ENCODE peak calls at places on chromosomes 16 and 17, in ten cellular contexts. One of them, this sample, is unnamed.

GRCh38 chr16:56657555-56658430 is at the start of gene MT1F:
- DNase-seq in HCT116: peak; percentile 83
- DNase-seq in esophagus muscularis mucosa: no peak
- DNase-seq in HepG2: peak; percentile 85
- DNase-seq in transverse colon: peak; percentile 96
- DNase-seq in breast epithelium: peak; percentile 95
- DNase-seq in stomach: peak; percentile 98
- DNase-seq in prostate gland: peak; percentile 96
- DNase-seq in endothelial cell of umbilical vein: peak; percentile 35
- DNase-seq in H1: peak; percentile 86
- DNase-seq in this sample: peak; percentile 91

GRCh38 chr17:2412561-2413021 is 11.7 kb upstream of the MNT start:
- DNase-seq in HCT116: no peak
- DNase-seq in esophagus muscularis mucosa: no peak
- DNase-seq in HepG2: no peak
- DNase-seq in transverse colon: no peak
- DNase-seq in breast epithelium: no peak
- DNase-seq in stomach: no peak
- DNase-seq in prostate gland: no peak
- DNase-seq in endothelial cell of umbilical vein: peak; percentile 39
- DNase-seq in H1: peak; percentile 57
- DNase-seq in this sample: no peak

GRCh38 chr17:9004132-9004960 is 17.0 kb upstream of the NTN1 start:
- DNase-seq in HCT116: no peak
- DNase-seq in esophagus muscularis mucosa: no peak
- DNase-seq in HepG2: no peak
- DNase-seq in transverse colon: no peak
- DNase-seq in breast epithelium: no peak
- DNase-seq in stomach: no peak
- DNase-seq in prostate gland: no peak
- DNase-seq in endothelial cell of umbilical vein: no peak
- DNase-seq in H1: peak; percentile 77
- DNase-seq in this sample: no peak

GRCh38 chr16:80986557-80986956 is 20.1 kb downstream of the CMC2 start:
- DNase-seq in HCT116: no peak
- DNase-seq in esophagus muscularis mucosa: no peak
- DNase-seq in HepG2: no peak
- DNase-seq in transverse colon: no peak
- DNase-seq in breast epithelium: no peak
- DNase-seq in stomach: no peak
- DNase-seq in prostate gland: no peak
- DNase-seq in endothelial cell of umbilical vein: no peak
- DNase-seq in H1: no peak
- DNase-seq in this sample: no peak

GRCh38 chr17:48910370-48910769 is 2.2 kb downstream of the UBE2Z start:
- DNase-seq in HCT116: no peak
- DNase-seq in esophagus muscularis mucosa: no peak
- DNase-seq in HepG2: peak; percentile 53
- DNase-seq in transverse colon: no peak
- DNase-seq in breast epithelium: no peak
- DNase-seq in stomach: no peak
- DNase-seq in prostate gland: no peak
- DNase-seq in endothelial cell of umbilical vein: no peak
- DNase-seq in H1: no peak
- DNase-seq in this sample: no peak

GRCh38 chr17:44707755-44708400 is 587 bp upstream of the DBF4B start:
- DNase-seq in HCT116: no peak
- DNase-seq in esophagus muscularis mucosa: no peak
- DNase-seq in HepG2: no peak
- DNase-seq in transverse colon: no peak
- DNase-seq in breast epithelium: no peak
- DNase-seq in stomach: no peak
- DNase-seq in prostate gland: no peak
- DNase-seq in endothelial cell of umbilical vein: no peak
- DNase-seq in H1: no peak
- DNase-seq in this sample: no peak

GRCh38 chr17:60766778-60767190 is 89.1 kb downstream of the BCAS3 start:
- DNase-seq in HCT116: no peak
- DNase-seq in esophagus muscularis mucosa: no peak
- DNase-seq in HepG2: peak; percentile 64
- DNase-seq in transverse colon: no peak
- DNase-seq in breast epithelium: no peak
- DNase-seq in stomach: no peak
- DNase-seq in prostate gland: no peak
- DNase-seq in endothelial cell of umbilical vein: no peak
- DNase-seq in H1: no peak
- DNase-seq in this sample: no peak

GRCh38 chr16:84895016-84895415 is 75.2 kb downstream of the CRISPLD2 start:
- DNase-seq in HCT116: no peak
- DNase-seq in esophagus muscularis mucosa: no peak
- DNase-seq in HepG2: no peak
- DNase-seq in transverse colon: no peak
- DNase-seq in breast epithelium: no peak
- DNase-seq in stomach: no peak
- DNase-seq in prostate gland: no peak
- DNase-seq in endothelial cell of umbilical vein: no peak
- DNase-seq in H1: no peak
- DNase-seq in this sample: no peak

GRCh38 chr17:78374631-78375274 is 3.7 kb upstream of the PGS1 start:
- DNase-seq in HCT116: no peak
- DNase-seq in esophagus muscularis mucosa: no peak
- DNase-seq in HepG2: no peak
- DNase-seq in transverse colon: no peak
- DNase-seq in breast epithelium: no peak
- DNase-seq in stomach: no peak
- DNase-seq in prostate gland: no peak
- DNase-seq in endothelial cell of umbilical vein: peak; percentile 95
- DNase-seq in H1: peak; percentile 73
- DNase-seq in this sample: no peak

GRCh38 chr17:78376161-78376560 is 2.3 kb upstream of the PGS1 start:
- DNase-seq in HCT116: no peak
- DNase-seq in esophagus muscularis mucosa: no peak
- DNase-seq in HepG2: no peak
- DNase-seq in transverse colon: no peak
- DNase-seq in breast epithelium: no peak
- DNase-seq in stomach: no peak
- DNase-seq in prostate gland: no peak
- DNase-seq in endothelial cell of umbilical vein: no peak
- DNase-seq in H1: no peak
- DNase-seq in this sample: no peak

GRCh38 chr17:78374189-78374588 is 4.3 kb upstream of the PGS1 start:
- DNase-seq in HCT116: no peak
- DNase-seq in esophagus muscularis mucosa: no peak
- DNase-seq in HepG2: no peak
- DNase-seq in transverse colon: no peak
- DNase-seq in breast epithelium: no peak
- DNase-seq in stomach: no peak
- DNase-seq in prostate gland: no peak
- DNase-seq in endothelial cell of umbilical vein: no peak
- DNase-seq in H1: no peak
- DNase-seq in this sample: no peak

GRCh38 chr17:78377858-78378224 is 608 bp upstream of the PGS1 start:
- DNase-seq in HCT116: no peak
- DNase-seq in esophagus muscularis mucosa: no peak
- DNase-seq in HepG2: no peak
- DNase-seq in transverse colon: no peak
- DNase-seq in breast epithelium: no peak
- DNase-seq in stomach: no peak
- DNase-seq in prostate gland: no peak
- DNase-seq in endothelial cell of umbilical vein: no peak
- DNase-seq in H1: no peak
- DNase-seq in this sample: peak; percentile 75

DNA sequence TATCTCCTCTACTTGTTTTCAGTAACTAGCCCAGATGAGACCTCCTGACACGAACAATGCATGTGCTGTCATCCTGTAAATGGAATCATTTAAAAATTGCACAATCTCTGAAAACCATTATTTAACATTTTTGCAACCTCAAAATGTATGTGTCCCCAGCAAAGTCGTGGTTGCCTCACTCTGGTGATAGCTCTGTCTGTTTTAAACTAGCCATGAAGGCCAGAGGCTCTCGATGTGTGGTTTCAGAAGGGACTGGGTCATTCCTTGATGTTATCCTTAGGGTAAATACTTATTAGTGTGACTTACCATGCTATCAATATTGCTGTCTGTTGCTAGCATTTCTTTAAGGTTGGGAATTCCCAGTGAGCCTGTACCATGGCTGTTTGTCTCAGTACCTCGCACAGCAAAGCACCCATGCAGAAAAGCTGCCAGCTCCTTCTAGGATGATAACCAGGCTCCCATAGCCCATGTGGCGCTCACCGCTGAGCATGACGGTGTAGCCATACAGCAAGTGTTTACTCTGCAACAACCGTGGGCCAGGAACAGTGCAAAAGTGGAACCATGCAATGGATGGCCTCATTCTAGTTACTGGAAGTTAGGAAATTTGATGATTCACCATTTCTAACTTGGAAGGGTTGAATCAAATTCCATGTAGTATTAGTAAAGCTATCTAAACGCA is 2.9 kb upstream of the PGS1 start:
- DNase-seq in HCT116: no peak
- DNase-seq in esophagus muscularis mucosa: no peak
- DNase-seq in HepG2: peak; percentile 89
- DNase-seq in transverse colon: no peak
- DNase-seq in breast epithelium: no peak
- DNase-seq in stomach: no peak
- DNase-seq in prostate gland: no peak
- DNase-seq in endothelial cell of umbilical vein: peak; percentile 73
- DNase-seq in H1: no peak
- DNase-seq in this sample: peak; percentile 84
- H3K4me3 ChIP-seq in HCT116: no peak overlapping the region
- H3K4me3 ChIP-seq in esophagus muscularis mucosa: no peak overlapping the region
- H3K4me3 ChIP-seq in HepG2: no peak overlapping the region
- H3K4me3 ChIP-seq in transverse colon: no peak overlapping the region
- H3K4me3 ChIP-seq in breast epithelium: no peak overlapping the region
- H3K4me3 ChIP-seq in stomach: no peak overlapping the region
- H3K4me3 ChIP-seq in prostate gland: no peak overlapping the region
- H3K4me3 ChIP-seq in endothelial cell of umbilical vein: no peak overlapping the region
- H3K4me3 ChIP-seq in H1: peak overlapping the region; percentile 36
- H3K4me3 ChIP-seq in this sample: no peak overlapping the region

GRCh38 chr17:31549121-31549524 is 157.6 kb downstream of the RAB11FIP4 start:
- DNase-seq in HCT116: no peak
- DNase-seq in esophagus muscularis mucosa: no peak
- DNase-seq in HepG2: peak; percentile 31
- DNase-seq in transverse colon: no peak
- DNase-seq in breast epithelium: no peak
- DNase-seq in stomach: no peak
- DNase-seq in prostate gland: no peak
- DNase-seq in endothelial cell of umbilical vein: peak; percentile 14
- DNase-seq in H1: no peak
- DNase-seq in this sample: no peak

GRCh38 chr17:31549525-31550388 is 158.3 kb downstream of the RAB11FIP4 start:
- DNase-seq in HCT116: peak; percentile 82
- DNase-seq in esophagus muscularis mucosa: peak; percentile 98
- DNase-seq in HepG2: peak; percentile 84
- DNase-seq in transverse colon: peak; percentile 95
- DNase-seq in breast epithelium: peak; percentile 88
- DNase-seq in stomach: peak; percentile 96
- DNase-seq in prostate gland: peak; percentile 91
- DNase-seq in endothelial cell of umbilical vein: peak; percentile 92
- DNase-seq in H1: peak; percentile 99
- DNase-seq in this sample: peak; percentile 96

GRCh38 chr17:31550389-31551056 is 159.0 kb downstream of the RAB11FIP4 start:
- DNase-seq in HCT116: no peak
- DNase-seq in esophagus muscularis mucosa: no peak
- DNase-seq in HepG2: no peak
- DNase-seq in transverse colon: no peak
- DNase-seq in breast epithelium: no peak
- DNase-seq in stomach: no peak
- DNase-seq in prostate gland: no peak
- DNase-seq in endothelial cell of umbilical vein: peak; percentile 28
- DNase-seq in H1: no peak
- DNase-seq in this sample: no peak

GRCh38 chr17:31554930-31555329 is 163.5 kb downstream of the RAB11FIP4 start:
- DNase-seq in HCT116: no peak
- DNase-seq in esophagus muscularis mucosa: no peak
- DNase-seq in HepG2: no peak
- DNase-seq in transverse colon: no peak
- DNase-seq in breast epithelium: no peak
- DNase-seq in stomach: no peak
- DNase-seq in prostate gland: no peak
- DNase-seq in endothelial cell of umbilical vein: no peak
- DNase-seq in H1: no peak
- DNase-seq in this sample: no peak

GRCh38 chr17:31552568-31552967 is 161.1 kb downstream of the RAB11FIP4 start:
- DNase-seq in HCT116: no peak
- DNase-seq in esophagus muscularis mucosa: no peak
- DNase-seq in HepG2: no peak
- DNase-seq in transverse colon: no peak
- DNase-seq in breast epithelium: no peak
- DNase-seq in stomach: no peak
- DNase-seq in prostate gland: no peak
- DNase-seq in endothelial cell of umbilical vein: no peak
- DNase-seq in H1: no peak
- DNase-seq in this sample: no peak
- TF ChIP-seq POLR2A in HCT116: no peak
- TF ChIP-seq POLR2A in esophagus muscularis mucosa: no peak
- TF ChIP-seq POLR2A in HepG2: no peak
- TF ChIP-seq POLR2A in transverse colon: no peak
- TF ChIP-seq POLR2A in breast epithelium: no peak
- TF ChIP-seq POLR2A in stomach: no peak
- TF ChIP-seq POLR2A in prostate gland: no peak
- TF ChIP-seq POLR2A in endothelial cell of umbilical vein: no peak
- TF ChIP-seq POLR2A in H1: no peak
- TF ChIP-seq POLR2A in this sample: no peak

DNA sequence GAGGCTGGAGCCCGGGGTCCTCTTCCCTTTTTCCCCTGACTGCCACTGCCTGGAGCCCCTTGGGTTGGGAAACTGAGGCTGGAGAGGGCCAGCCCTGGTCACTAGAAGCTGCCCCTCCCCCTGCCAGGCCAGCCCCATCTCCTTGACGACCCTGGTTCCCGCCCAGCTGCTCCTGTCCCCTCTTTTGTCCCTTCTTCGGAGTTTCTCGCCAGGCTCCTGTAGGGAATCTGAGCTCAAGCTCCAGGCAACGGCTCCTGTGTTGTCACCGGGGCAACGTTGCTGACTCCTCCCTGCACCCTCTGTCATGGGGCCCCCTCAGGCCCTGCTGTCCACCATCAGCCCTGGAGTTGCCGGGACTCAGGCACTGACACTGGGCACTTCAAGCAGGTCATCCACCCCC is 5.7 kb downstream of the LLGL1 start:
- DNase-seq in HCT116: no peak
- DNase-seq in esophagus muscularis mucosa: no peak
- DNase-seq in HepG2: no peak
- DNase-seq in transverse colon: no peak
- DNase-seq in breast epithelium: no peak
- DNase-seq in stomach: no peak
- DNase-seq in prostate gland: no peak
- DNase-seq in endothelial cell of umbilical vein: no peak
- DNase-seq in H1: no peak
- DNase-seq in this sample: no peak
- TF ChIP-seq POLR2AphosphoS5 in HCT116: no peak
- TF ChIP-seq POLR2AphosphoS5 in esophagus muscularis mucosa: no peak
- TF ChIP-seq POLR2AphosphoS5 in HepG2: no peak
- TF ChIP-seq POLR2AphosphoS5 in transverse colon: no peak
- TF ChIP-seq POLR2AphosphoS5 in breast epithelium: no peak
- TF ChIP-seq POLR2AphosphoS5 in stomach: no peak
- TF ChIP-seq POLR2AphosphoS5 in prostate gland: no peak
- TF ChIP-seq POLR2AphosphoS5 in endothelial cell of umbilical vein: no peak
- TF ChIP-seq POLR2AphosphoS5 in H1: no peak
- TF ChIP-seq POLR2AphosphoS5 in this sample: no peak

GRCh38 chr17:4485676-4486646 is 12.7 kb upstream of the SPNS2 start:
- DNase-seq in HCT116: no peak
- DNase-seq in esophagus muscularis mucosa: no peak
- DNase-seq in HepG2: no peak
- DNase-seq in transverse colon: no peak
- DNase-seq in breast epithelium: no peak
- DNase-seq in stomach: no peak
- DNase-seq in prostate gland: no peak
- DNase-seq in endothelial cell of umbilical vein: no peak
- DNase-seq in H1: no peak
- DNase-seq in this sample: peak; percentile 91

GRCh38 chr17:4490637-4491061 is 8.0 kb upstream of the SPNS2 start:
- DNase-seq in HCT116: no peak
- DNase-seq in esophagus muscularis mucosa: no peak
- DNase-seq in HepG2: no peak
- DNase-seq in transverse colon: no peak
- DNase-seq in breast epithelium: peak; percentile 56
- DNase-seq in stomach: no peak
- DNase-seq in prostate gland: no peak
- DNase-seq in endothelial cell of umbilical vein: no peak
- DNase-seq in H1: no peak
- DNase-seq in this sample: no peak

GRCh38 chr17:4490109-4490591 is 8.5 kb upstream of the SPNS2 start:
- DNase-seq in HCT116: no peak
- DNase-seq in esophagus muscularis mucosa: no peak
- DNase-seq in HepG2: no peak
- DNase-seq in transverse colon: no peak
- DNase-seq in breast epithelium: no peak
- DNase-seq in stomach: no peak
- DNase-seq in prostate gland: no peak
- DNase-seq in endothelial cell of umbilical vein: no peak
- DNase-seq in H1: no peak
- DNase-seq in this sample: no peak

GRCh38 chr17:4488989-4489595 is 9.6 kb upstream of the SPNS2 start:
- DNase-seq in HCT116: no peak
- DNase-seq in esophagus muscularis mucosa: no peak
- DNase-seq in HepG2: no peak
- DNase-seq in transverse colon: no peak
- DNase-seq in breast epithelium: no peak
- DNase-seq in stomach: peak; percentile 59
- DNase-seq in prostate gland: no peak
- DNase-seq in endothelial cell of umbilical vein: no peak
- DNase-seq in H1: no peak
- DNase-seq in this sample: no peak

GRCh38 chr17:4487820-4488716 is 10.6 kb upstream of the SPNS2 start:
- DNase-seq in HCT116: no peak
- DNase-seq in esophagus muscularis mucosa: no peak
- DNase-seq in HepG2: no peak
- DNase-seq in transverse colon: no peak
- DNase-seq in breast epithelium: no peak
- DNase-seq in stomach: no peak
- DNase-seq in prostate gland: no peak
- DNase-seq in endothelial cell of umbilical vein: no peak
- DNase-seq in H1: no peak
- DNase-seq in this sample: no peak
- H3K4me3 ChIP-seq in HCT116: no peak overlapping the region
- H3K4me3 ChIP-seq in esophagus muscularis mucosa: no peak overlapping the region
- H3K4me3 ChIP-seq in HepG2: no peak overlapping the region
- H3K4me3 ChIP-seq in transverse colon: no peak overlapping the region
- H3K4me3 ChIP-seq in breast epithelium: no peak overlapping the region
- H3K4me3 ChIP-seq in stomach: no peak overlapping the region
- H3K4me3 ChIP-seq in prostate gland: no peak overlapping the region
- H3K4me3 ChIP-seq in endothelial cell of umbilical vein: no peak overlapping the region
- H3K4me3 ChIP-seq in H1: no peak overlapping the region
- H3K4me3 ChIP-seq in this sample: no peak overlapping the region